ENCODE peak calls at places on chromosomes 12 and 14, in six cellular contexts. One of them, this sample, is unnamed.
A peak's percentile ranks its signal among the peaks of the same experiment; 100 is the strongest.

GRCh38 chr12:6157482-6157881 is 33.0 kb upstream of the VWF start:
- DNase-seq in uterus: no peak
- DNase-seq in body of pancreas: no peak
- DNase-seq in MM.1S: no peak
- DNase-seq in fibroblast of lung: no peak
- DNase-seq in lower lobe of right lung: no peak
- DNase-seq in this sample: no peak

GRCh38 chr14:68970096-68970612 is 8.9 kb downstream of the ACTN1 start:
- DNase-seq in uterus: peak; percentile 53
- DNase-seq in body of pancreas: no peak
- DNase-seq in MM.1S: peak; percentile 50
- DNase-seq in fibroblast of lung: no peak
- DNase-seq in lower lobe of right lung: no peak
- DNase-seq in this sample: no peak

GRCh38 chr12:60522684-60523083 is 926.9 kb downstream of the SLC16A7 start:
- DNase-seq in uterus: no peak
- DNase-seq in body of pancreas: no peak
- DNase-seq in MM.1S: no peak
- DNase-seq in fibroblast of lung: no peak
- DNase-seq in lower lobe of right lung: no peak
- DNase-seq in this sample: no peak

GRCh38 chr14:52918486-52918885 is 32.4 kb downstream of the FERMT2 start:
- DNase-seq in uterus: no peak
- DNase-seq in body of pancreas: no peak
- DNase-seq in MM.1S: peak; percentile 64
- DNase-seq in fibroblast of lung: peak; percentile 68
- DNase-seq in lower lobe of right lung: no peak
- DNase-seq in this sample: peak; percentile 32

GRCh38 chr12:79415754-79416435 is 274.9 kb downstream of the PAWR start:
- DNase-seq in uterus: no peak
- DNase-seq in body of pancreas: peak; percentile 54
- DNase-seq in MM.1S: no peak
- DNase-seq in fibroblast of lung: peak; percentile 79
- DNase-seq in lower lobe of right lung: no peak
- DNase-seq in this sample: peak; percentile 13

GRCh38 chr12:102958073-102958829 is 777 bp downstream of the ASCL1 start:
- DNase-seq in uterus: no peak
- DNase-seq in body of pancreas: no peak
- DNase-seq in MM.1S: peak; percentile 70
- DNase-seq in fibroblast of lung: peak; percentile 46
- DNase-seq in lower lobe of right lung: no peak
- DNase-seq in this sample: no peak

GRCh38 chr12:116338064-116338872 is 60.8 kb upstream of the MED13L start:
- DNase-seq in uterus: no peak
- DNase-seq in body of pancreas: no peak
- DNase-seq in MM.1S: no peak
- DNase-seq in fibroblast of lung: no peak
- DNase-seq in lower lobe of right lung: no peak
- DNase-seq in this sample: no peak

GRCh38 chr12:56955631-56956256 is 1.7 kb downstream of the RDH16 start:
- DNase-seq in uterus: no peak
- DNase-seq in body of pancreas: no peak
- DNase-seq in MM.1S: no peak
- DNase-seq in fibroblast of lung: no peak
- DNase-seq in lower lobe of right lung: no peak
- DNase-seq in this sample: no peak

GRCh38 chr12:40622246-40622838 is 69.9 kb upstream of the CNTN1 start:
- DNase-seq in uterus: peak; percentile 23
- DNase-seq in body of pancreas: peak; percentile 77
- DNase-seq in MM.1S: peak; percentile 70
- DNase-seq in fibroblast of lung: peak; percentile 17
- DNase-seq in lower lobe of right lung: peak; percentile 48
- DNase-seq in this sample: peak; percentile 20

GRCh38 chr12:5648692-5649338 is 216.9 kb downstream of the NTF3 start:
- DNase-seq in uterus: no peak
- DNase-seq in body of pancreas: no peak
- DNase-seq in MM.1S: peak; percentile 14
- DNase-seq in fibroblast of lung: peak; percentile 19
- DNase-seq in lower lobe of right lung: no peak
- DNase-seq in this sample: peak; percentile 12

GRCh38 chr14:99320105-99320572 is 48.1 kb upstream of the BCL11B start:
- DNase-seq in uterus: no peak
- DNase-seq in body of pancreas: peak; percentile 71
- DNase-seq in MM.1S: peak; percentile 43
- DNase-seq in fibroblast of lung: peak; percentile 6
- DNase-seq in lower lobe of right lung: peak; percentile 68
- DNase-seq in this sample: peak; percentile 64

GRCh38 chr12:49515266-49515665 is 23.6 kb upstream of the KCNH3 start:
- DNase-seq in uterus: no peak
- DNase-seq in body of pancreas: no peak
- DNase-seq in MM.1S: no peak
- DNase-seq in fibroblast of lung: peak; percentile 91
- DNase-seq in lower lobe of right lung: no peak
- DNase-seq in this sample: peak; percentile 66

GRCh38 chr12:104605685-104606084 is 148.9 kb downstream of the CHST11 start:
- DNase-seq in uterus: peak; percentile 41
- DNase-seq in body of pancreas: no peak
- DNase-seq in MM.1S: no peak
- DNase-seq in fibroblast of lung: peak; percentile 36
- DNase-seq in lower lobe of right lung: peak; percentile 87
- DNase-seq in this sample: no peak

GRCh38 chr12:2284857-2285256 is 232.1 kb downstream of the CACNA1C start:
- DNase-seq in uterus: peak; percentile 72
- DNase-seq in body of pancreas: peak; percentile 69
- DNase-seq in MM.1S: peak; percentile 38
- DNase-seq in fibroblast of lung: peak; percentile 79
- DNase-seq in lower lobe of right lung: peak; percentile 70
- DNase-seq in this sample: peak; percentile 49

GRCh38 chr12:2284321-2284813 is 231.6 kb downstream of the CACNA1C start:
- DNase-seq in uterus: no peak
- DNase-seq in body of pancreas: no peak
- DNase-seq in MM.1S: no peak
- DNase-seq in fibroblast of lung: peak; percentile 94
- DNase-seq in lower lobe of right lung: no peak
- DNase-seq in this sample: no peak

GRCh38 chr12:2286051-2286450 is 233.3 kb downstream of the CACNA1C start:
- DNase-seq in uterus: no peak
- DNase-seq in body of pancreas: no peak
- DNase-seq in MM.1S: no peak
- DNase-seq in fibroblast of lung: no peak
- DNase-seq in lower lobe of right lung: no peak
- DNase-seq in this sample: no peak

GRCh38 chr12:2286461-2287131 is 233.8 kb downstream of the CACNA1C start:
- DNase-seq in uterus: no peak
- DNase-seq in body of pancreas: peak; percentile 15
- DNase-seq in MM.1S: no peak
- DNase-seq in fibroblast of lung: no peak
- DNase-seq in lower lobe of right lung: no peak
- DNase-seq in this sample: no peak

DNA sequence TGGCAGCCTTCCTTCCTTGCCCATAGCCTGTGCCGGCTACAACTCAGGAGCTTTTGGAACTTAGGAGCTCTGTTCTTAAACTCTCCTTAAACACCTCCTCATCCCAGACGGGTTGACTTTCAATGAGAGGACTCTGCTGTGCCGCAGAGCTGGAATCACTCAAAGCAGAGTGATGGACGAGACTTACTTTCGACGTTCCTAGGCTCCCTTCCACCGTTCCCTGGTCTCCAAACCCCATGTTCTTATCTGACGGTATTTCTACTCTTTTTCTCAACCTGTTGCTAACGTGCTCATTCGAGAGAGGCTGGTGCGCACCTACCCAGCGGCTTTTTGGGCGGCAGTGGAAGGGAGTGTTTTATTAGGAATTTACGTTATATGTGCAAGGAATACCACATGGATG is 232.7 kb downstream of the CACNA1C start:
- DNase-seq in uterus: no peak
- DNase-seq in body of pancreas: no peak
- DNase-seq in MM.1S: no peak
- DNase-seq in fibroblast of lung: no peak
- DNase-seq in lower lobe of right lung: no peak
- DNase-seq in this sample: no peak
- TF ChIP-seq CTCF in uterus: no peak
- TF ChIP-seq CTCF in body of pancreas: no peak
- TF ChIP-seq CTCF in MM.1S: no peak
- TF ChIP-seq CTCF in fibroblast of lung: no peak
- TF ChIP-seq CTCF in lower lobe of right lung: no peak
- TF ChIP-seq CTCF in this sample: no peak

DNA sequence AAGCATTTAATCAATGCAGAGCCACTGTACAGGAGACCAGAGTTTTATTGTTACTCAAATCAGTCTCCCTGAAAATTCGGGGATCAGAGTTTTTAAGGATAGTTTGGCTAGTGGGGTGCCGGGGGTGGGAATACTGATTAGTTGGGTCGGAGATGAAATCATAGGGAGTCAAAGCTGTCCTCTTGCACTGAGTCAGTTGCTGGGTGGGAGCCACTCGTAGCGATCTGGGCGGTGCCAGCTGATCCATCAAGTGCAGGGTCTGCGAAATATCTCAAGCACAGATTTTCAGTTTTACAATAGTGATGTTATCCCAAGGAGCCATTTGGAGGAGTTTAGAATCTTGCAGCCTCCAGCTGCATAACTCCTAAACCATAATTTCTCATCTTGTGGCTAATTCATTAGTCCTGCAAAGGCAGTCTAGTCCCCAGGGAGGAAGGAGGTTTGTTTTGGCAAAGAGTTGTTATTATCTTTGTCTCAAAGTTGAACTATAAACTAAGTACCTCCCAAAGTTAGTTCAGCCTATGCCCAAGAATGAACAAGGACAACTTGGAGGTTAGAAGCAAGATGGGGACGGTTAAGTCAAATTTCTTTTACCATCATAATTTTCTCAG is 169.4 kb upstream of the PLEKHG7 start:
- DNase-seq in uterus: no peak
- DNase-seq in body of pancreas: no peak
- DNase-seq in MM.1S: no peak
- DNase-seq in fibroblast of lung: peak; percentile 60
- DNase-seq in lower lobe of right lung: no peak
- DNase-seq in this sample: no peak
- H3K27ac ChIP-seq in uterus: no peak overlapping the region
- H3K27ac ChIP-seq in body of pancreas: no peak overlapping the region
- H3K27ac ChIP-seq in MM.1S: no peak overlapping the region
- H3K27ac ChIP-seq in fibroblast of lung: no peak overlapping the region
- H3K27ac ChIP-seq in lower lobe of right lung: no peak overlapping the region
- H3K27ac ChIP-seq in this sample: no peak overlapping the region

GRCh38 chr12:45268672-45269406 is 52.9 kb downstream of the ANO6 start:
- DNase-seq in uterus: peak; percentile 80
- DNase-seq in body of pancreas: peak; percentile 80
- DNase-seq in MM.1S: peak; percentile 9
- DNase-seq in fibroblast of lung: peak; percentile 95
- DNase-seq in lower lobe of right lung: peak; percentile 68
- DNase-seq in this sample: peak; percentile 76
- TF ChIP-seq CTCF in uterus: peak; percentile 36
- TF ChIP-seq CTCF in body of pancreas: peak; percentile 55
- TF ChIP-seq CTCF in MM.1S: peak; percentile 37
- TF ChIP-seq CTCF in fibroblast of lung: peak; percentile 47
- TF ChIP-seq CTCF in lower lobe of right lung: peak; percentile 41
- TF ChIP-seq CTCF in this sample: peak; percentile 54

GRCh38 chr14:59356783-59357182 is 108.4 kb downstream of the GPR135 start:
- DNase-seq in uterus: no peak
- DNase-seq in body of pancreas: no peak
- DNase-seq in MM.1S: no peak
- DNase-seq in fibroblast of lung: no peak
- DNase-seq in lower lobe of right lung: no peak
- DNase-seq in this sample: no peak

GRCh38 chr14:59358105-59358504 is 107.1 kb downstream of the GPR135 start:
- DNase-seq in uterus: peak; percentile 34
- DNase-seq in body of pancreas: no peak
- DNase-seq in MM.1S: no peak
- DNase-seq in fibroblast of lung: peak; percentile 92
- DNase-seq in lower lobe of right lung: no peak
- DNase-seq in this sample: peak; percentile 84

GRCh38 chr14:59359451-59360124 is 105.6 kb downstream of the GPR135 start:
- DNase-seq in uterus: no peak
- DNase-seq in body of pancreas: no peak
- DNase-seq in MM.1S: peak; percentile 41
- DNase-seq in fibroblast of lung: peak; percentile 41
- DNase-seq in lower lobe of right lung: no peak
- DNase-seq in this sample: no peak

GRCh38 chr14:59360923-59361794 is 104.0 kb downstream of the GPR135 start:
- DNase-seq in uterus: peak; percentile 85
- DNase-seq in body of pancreas: peak; percentile 55
- DNase-seq in MM.1S: no peak
- DNase-seq in fibroblast of lung: peak; percentile 92
- DNase-seq in lower lobe of right lung: peak; percentile 77
- DNase-seq in this sample: peak; percentile 70

GRCh38 chr14:59358774-59359173 is 106.4 kb downstream of the GPR135 start:
- DNase-seq in uterus: no peak
- DNase-seq in body of pancreas: no peak
- DNase-seq in MM.1S: no peak
- DNase-seq in fibroblast of lung: no peak
- DNase-seq in lower lobe of right lung: no peak
- DNase-seq in this sample: no peak
- H3K27ac ChIP-seq in uterus: peak overlapping the region; percentile 81
- H3K27ac ChIP-seq in body of pancreas: no peak overlapping the region
- H3K27ac ChIP-seq in MM.1S: no peak overlapping the region
- H3K27ac ChIP-seq in fibroblast of lung: no peak overlapping the region
- H3K27ac ChIP-seq in lower lobe of right lung: peak overlapping the region; percentile 53
- H3K27ac ChIP-seq in this sample: peak overlapping the region; percentile 85

GRCh38 chr14:103770500-103770899 is 54.9 kb downstream of the ZFYVE21 start:
- DNase-seq in uterus: no peak
- DNase-seq in body of pancreas: no peak
- DNase-seq in MM.1S: no peak
- DNase-seq in fibroblast of lung: no peak
- DNase-seq in lower lobe of right lung: no peak
- DNase-seq in this sample: no peak
- TF ChIP-seq CTCF in uterus: no peak
- TF ChIP-seq CTCF in body of pancreas: no peak
- TF ChIP-seq CTCF in MM.1S: no peak
- TF ChIP-seq CTCF in fibroblast of lung: no peak
- TF ChIP-seq CTCF in lower lobe of right lung: no peak
- TF ChIP-seq CTCF in this sample: no peak

This sample was measured in RWPE1.